ENCODE peak calls at places on chromosomes 4 and X, in seven cellular contexts. F is head of caudate nucleus; Y is activated CD8-positive, alpha-beta T cell treated with anti-CD3 and anti-CD28 coated beads for 36 hours; V is naive thymus-derived CD4-positive, alpha-beta T cell; H is activated T-cell treated with anti-CD3 and anti-CD28 coated beads for 48 hours; K is SW480; L is skeletal muscle cell. X is an unnamed sample.

GRCh38 chr4:92254767-92255442 is 48.9 kb upstream of the GRID2 start:
- DNase-seq in L (no peak), F (no peak), V (no peak), Y (no peak), H (no peak), K (no peak), X (no peak)

GRCh38 chr4:81227138-81227537 is 12.1 kb upstream of the PRKG2 start:
- DNase-seq in F (no peak), Y (no peak), L (no peak), H (no peak), K (no peak), V (no peak), X (no peak)

GRCh38 chr4:111778543-111778942 is 366.7 kb upstream of the FAM241A start:
- DNase-seq in F (no peak), K (no peak), H (no peak), Y (no peak), L (no peak), V (no peak), X (no peak)

GRCh38 chrX:3540105-3540504 is 173.3 kb downstream of the PRKX start:
- DNase-seq in H (no peak), Y (no peak), L (no peak), F (no peak), V (no peak), K (no peak), X (no peak)

GRCh38 chr4:112361181-112361791 is 64.1 kb downstream of the ALPK1 start:
- DNase-seq in L (peak), F (no peak), V (no peak), K (peak), Y (peak), H (no peak), X (peak)

GRCh38 chrX:22053486-22053885 is 21.4 kb downstream of the PHEX start:
- DNase-seq in F (no peak), H (no peak), Y (no peak), K (no peak), V (no peak), L (no peak), X (no peak)

GRCh38 chrX:48083212-48083611 is 11.8 kb upstream of the ZNF630 start:
- DNase-seq in V (peak), F (peak), H (peak), L (peak), Y (peak), K (peak), X (peak)

GRCh38 chrX:18377802-18378201 is 23.3 kb upstream of the SCML2 start:
- DNase-seq in F (no peak), L (no peak), V (peak), K (peak), H (peak), Y (peak), X (peak)

GRCh38 chrX:122591546-122591945 is 592.5 kb upstream of the GRIA3 start:
- DNase-seq in F (no peak), H (no peak), V (no peak), Y (no peak), L (no peak), K (no peak), X (no peak)

GRCh38 chr4:62450740-62451139 is 1250.6 kb downstream of the ADGRL3 start:
- DNase-seq in H (no peak), Y (no peak), V (no peak), L (no peak), K (no peak), F (no peak), X (no peak)

GRCh38 chr4:173436149-173436579 is 37.2 kb upstream of the SCRG1 start:
- DNase-seq in Y (no peak), F (no peak), K (no peak), H (no peak), L (peak), V (no peak), X (no peak)

GRCh38 chr4:1057403-1057745 is 45.9 kb downstream of the FGFRL1 start:
- DNase-seq in H (no peak), F (no peak), L (no peak), Y (no peak), K (peak), V (no peak), X (no peak)

GRCh38 chrX:16892504-16893362 is 22.6 kb upstream of the RBBP7 start:
- DNase-seq in F (peak), Y (peak), K (peak), V (peak), H (peak), L (no peak), X (peak)

GRCh38 chr4:87521757-87522374 is 7.3 kb downstream of the SPARCL1 start:
- DNase-seq in F (no peak), K (peak), V (no peak), L (peak), H (no peak), Y (no peak), X (no peak)

GRCh38 chr4:16413794-16414555 is 187.7 kb upstream of the TAPT1 start:
- DNase-seq in L (no peak), K (no peak), V (no peak), Y (no peak), F (peak), H (no peak), X (no peak)

GRCh38 chrX:130523460-130524394 is 121.9 kb downstream of the RBMX2 start:
- DNase-seq in H (no peak), V (no peak), L (no peak), K (no peak), F (peak), Y (peak), X (no peak)

GRCh38 chr4:48329976-48330375 is 11.4 kb upstream of the SLAIN2 start:
- DNase-seq in Y (no peak), L (peak), F (no peak), H (no peak), V (no peak), K (peak), X (no peak)

GRCh38 chrX:47361538-47362511 is 8.6 kb upstream of the ZNF157 start:
- DNase-seq in Y (peak), V (no peak), L (peak), H (no peak), F (peak), K (peak), X (peak)

GRCh38 chr4:53914313-53915016 is 149.9 kb downstream of the CHIC2 start:
- DNase-seq in F (no peak), V (no peak), H (peak), Y (no peak), K (no peak), L (peak), X (peak)

GRCh38 chrX:67094061-67094460 is 449.8 kb upstream of the AR start:
- DNase-seq in L (no peak), K (no peak), H (no peak), V (no peak), Y (no peak), F (no peak), X (no peak)

GRCh38 chr4:128471576-128471975 is 184.0 kb upstream of the PGRMC2 start:
- DNase-seq in Y (no peak), F (no peak), H (no peak), K (no peak), L (no peak), V (no peak), X (no peak)

GRCh38 chr4:123444298-123444731 is 47.7 kb downstream of the SPRY1 start:
- DNase-seq in H (peak), V (peak), K (peak), F (no peak), L (peak), Y (peak), X (peak)

X was measured in activated naive CD4-positive, alpha-beta T cell treated with anti-CD3 and anti-CD28 coated beads for 36 hours.